ENCODE peak calls at places on chromosomes 4 and X, in four cellular contexts. One of them, this sample, is unnamed.

GRCh38 chr4:188127157-188127874 is 11.9 kb upstream of the TRIML1 start:
- DNase-seq in iPS-NIHi11: no peak
- DNase-seq in left cardiac atrium: no peak
- DNase-seq in right atrium auricular region: no peak
- DNase-seq in this sample: no peak

GRCh38 chr4:6674500-6675149 is 19.1 kb upstream of the S100P start:
- DNase-seq in iPS-NIHi11: no peak
- DNase-seq in left cardiac atrium: no peak
- DNase-seq in right atrium auricular region: no peak
- DNase-seq in this sample: peak

GRCh38 chr4:112251044-112251632 is 19.6 kb downstream of the AP1AR start:
- DNase-seq in iPS-NIHi11: no peak
- DNase-seq in left cardiac atrium: no peak
- DNase-seq in right atrium auricular region: no peak
- DNase-seq in this sample: no peak

GRCh38 chr4:13495753-13496152 is 11.6 kb upstream of the RAB28 start:
- DNase-seq in iPS-NIHi11: no peak
- DNase-seq in left cardiac atrium: no peak
- DNase-seq in right atrium auricular region: no peak
- DNase-seq in this sample: no peak

GRCh38 chrX:39248330-39248729 is 447.1 kb downstream of the MID1IP1 start:
- DNase-seq in iPS-NIHi11: no peak
- DNase-seq in left cardiac atrium: no peak
- DNase-seq in right atrium auricular region: no peak
- DNase-seq in this sample: no peak

GRCh38 chr4:123744664-123745290 is 348.2 kb downstream of the SPRY1 start:
- DNase-seq in iPS-NIHi11: no peak
- DNase-seq in left cardiac atrium: peak
- DNase-seq in right atrium auricular region: peak
- DNase-seq in this sample: no peak

GRCh38 chrX:154802838-154803410 is 2.4 kb downstream of the MPP1 start:
- DNase-seq in iPS-NIHi11: no peak
- DNase-seq in left cardiac atrium: no peak
- DNase-seq in right atrium auricular region: no peak
- DNase-seq in this sample: no peak

GRCh38 chr4:25949166-25949748 is 35.2 kb downstream of the SMIM20 start:
- DNase-seq in iPS-NIHi11: peak
- DNase-seq in left cardiac atrium: no peak
- DNase-seq in right atrium auricular region: no peak
- DNase-seq in this sample: no peak

GRCh38 chrX:136660896-136661295 is 12.9 kb downstream of the CD40LG start:
- DNase-seq in iPS-NIHi11: no peak
- DNase-seq in left cardiac atrium: no peak
- DNase-seq in right atrium auricular region: no peak
- DNase-seq in this sample: no peak

GRCh38 chr4:53786632-53787031 is 195.3 kb upstream of the LNX1 start:
- DNase-seq in iPS-NIHi11: no peak
- DNase-seq in left cardiac atrium: no peak
- DNase-seq in right atrium auricular region: no peak
- DNase-seq in this sample: no peak

GRCh38 chr4:73257242-73257994 is 1.2 kb downstream of the ANKRD17 start:
- DNase-seq in iPS-NIHi11: peak
- DNase-seq in left cardiac atrium: peak
- DNase-seq in right atrium auricular region: peak
- DNase-seq in this sample: peak

GRCh38 chr4:7805533-7806079 is 134.1 kb downstream of the AFAP1 start:
- DNase-seq in iPS-NIHi11: peak
- DNase-seq in left cardiac atrium: peak
- DNase-seq in right atrium auricular region: peak
- DNase-seq in this sample: no peak

This sample was measured in WERI-Rb-1.